ENCODE peak calls at places on chromosomes 11 and 22, in four cellular contexts. Q is esophagus muscularis mucosa; G is heart left ventricle; R is CD8-positive, alpha-beta T cell. P is an unnamed sample.
A peak's percentile ranks its signal among the peaks of the same experiment; 100 is the strongest.

GRCh38 chr11:30282289-30282631 is 40.6 kb upstream of the ARL14EP start:
- DNase-seq in Q (no peak), G (no peak), R (no peak), P (no peak)

GRCh38 chr22:19360862-19361261 is 69.3 kb upstream of the CLTCL1 start:
- DNase-seq in Q (peak; percentile 47), G (no peak), R (no peak), P (no peak)

GRCh38 chr11:35126000-35126878 is 12.7 kb upstream of the CD44 start:
- DNase-seq in Q (no peak), G (no peak), R (no peak), P (no peak)

GRCh38 chr11:114321621-114322257 is 25.5 kb downstream of the NNMT start:
- DNase-seq in Q (peak; percentile 79), G (no peak), R (no peak), P (no peak)

GRCh38 chr22:17269607-17270261 is 50.5 kb upstream of the ADA2 start:
- DNase-seq in Q (no peak), G (no peak), R (no peak), P (no peak)

GRCh38 chr11:125055107-125055715 is 7.9 kb upstream of the SLC37A2 start:
- DNase-seq in Q (no peak), G (no peak), R (no peak), P (no peak)

GRCh38 chr11:95697614-95698408 is 91.8 kb downstream of the FAM76B start:
- DNase-seq in Q (no peak), G (peak; percentile 22), R (no peak), P (no peak)

GRCh38 chr22:40518840-40519239 is 117.7 kb downstream of the MRTFA start:
- DNase-seq in Q (no peak), G (no peak), R (no peak), P (no peak)

GRCh38 chr11:22474621-22475020 is 136.4 kb downstream of the SLC17A6 start:
- DNase-seq in Q (no peak), G (no peak), R (no peak), P (no peak)

GRCh38 chr11:3616721-3617460 is 24.9 kb downstream of the ART5 start:
- DNase-seq in Q (no peak), G (no peak), R (no peak), P (no peak)

GRCh38 chr11:96227244-96227643 is 115.8 kb downstream of the MAML2 start:
- DNase-seq in Q (no peak), G (no peak), R (no peak), P (no peak)

GRCh38 chr11:58513747-58514367 is 6.0 kb upstream of the OR5B21 start:
- DNase-seq in Q (no peak), G (no peak), R (peak; percentile 23), P (no peak)

GRCh38 chr22:44057411-44057987 is 33.4 kb downstream of the PARVB start:
- DNase-seq in Q (no peak), G (peak; percentile 68), R (no peak), P (no peak)

GRCh38 chr11:130088217-130088616 is 18.5 kb downstream of the APLP2 start:
- DNase-seq in Q (no peak), G (no peak), R (no peak), P (no peak)

GRCh38 chr22:29128891-29129643 is 56.2 kb downstream of the KREMEN1 start:
- DNase-seq in Q (no peak), G (no peak), R (no peak), P (no peak)

GRCh38 chr11:125728969-125729368 is 17.1 kb upstream of the PATE1 start:
- DNase-seq in Q (no peak), G (no peak), R (no peak), P (no peak)

GRCh38 chr11:35539256-35539655 is 13.8 kb upstream of the PAMR1 start:
- DNase-seq in Q (no peak), G (no peak), R (no peak), P (no peak)

GRCh38 chr11:19428206-19429001 is 187.7 kb upstream of the E2F8 start:
- DNase-seq in Q (peak; percentile 24), G (no peak), R (no peak), P (no peak)
- TF ChIP-seq CTCF in Q (no peak), G (no peak), R (no peak), P (no peak)

GRCh38 chr11:98260983-98261382 is 759.8 kb upstream of the CNTN5 start:
- DNase-seq in Q (no peak), G (no peak), R (no peak), P (no peak)
- H3K9me3 ChIP-seq in Q (no peaks in the 10 kb centered on the region), G (no peaks in the 10 kb centered on the region), R (no peaks in the 10 kb centered on the region), P (no peaks in the 10 kb centered on the region)

GRCh38 chr22:30239421-30240405 is 6.8 kb downstream of the LIF start:
- DNase-seq in Q (no peak), G (no peak), R (no peak), P (no peak)
- H3K27ac ChIP-seq in Q (no peak overlapping the region), G (no peak overlapping the region), R (no peak overlapping the region), P (no peak overlapping the region)

GRCh38 chr22:49091917-49092545 is 735.6 kb downstream of the BRD1 start:
- DNase-seq in Q (no peak), G (no peak), R (no peak), P (no peak)
- TF ChIP-seq CTCF in Q (no peak), G (no peak), R (no peak), P (no peak)

GRCh38 chr11:55571828-55572227 is at the start of gene OR4C16:
- DNase-seq in Q (no peak), G (no peak), R (no peak), P (no peak)

GRCh38 chr11:55572548-55572947 is 620 bp downstream of the OR4C16 start:
- DNase-seq in Q (no peak), G (no peak), R (no peak), P (no peak)
- H3K9me3 ChIP-seq in Q (peaks cover 4% of the 10 kb centered on the region), G (no peaks in the 10 kb centered on the region), R (peaks cover 5% of the 10 kb centered on the region), P (peaks cover 17% of the 10 kb centered on the region)

GRCh38 chr22:31530816-31531180 is 34.5 kb downstream of the SFI1 start:
- DNase-seq in Q (no peak), G (no peak), R (no peak), P (no peak)
- H3K27ac ChIP-seq in Q (peak overlapping the region; percentile 56), G (no peak overlapping the region), R (no peak overlapping the region), P (no peak overlapping the region)

GRCh38 chr11:77113382-77114088 is 10.9 kb downstream of the OMP start:
- DNase-seq in Q (no peak), G (no peak), R (no peak), P (no peak)

GRCh38 chr11:77114089-77114463 is 11.4 kb downstream of the OMP start:
- DNase-seq in Q (no peak), G (no peak), R (no peak), P (no peak)

GRCh38 chr11:77115956-77116355 is 12.1 kb upstream of the MYO7A start:
- DNase-seq in Q (no peak), G (no peak), R (no peak), P (no peak)

GRCh38 chr11:77117485-77117884 is 10.6 kb upstream of the MYO7A start:
- DNase-seq in Q (no peak), G (no peak), R (no peak), P (no peak)

DNA sequence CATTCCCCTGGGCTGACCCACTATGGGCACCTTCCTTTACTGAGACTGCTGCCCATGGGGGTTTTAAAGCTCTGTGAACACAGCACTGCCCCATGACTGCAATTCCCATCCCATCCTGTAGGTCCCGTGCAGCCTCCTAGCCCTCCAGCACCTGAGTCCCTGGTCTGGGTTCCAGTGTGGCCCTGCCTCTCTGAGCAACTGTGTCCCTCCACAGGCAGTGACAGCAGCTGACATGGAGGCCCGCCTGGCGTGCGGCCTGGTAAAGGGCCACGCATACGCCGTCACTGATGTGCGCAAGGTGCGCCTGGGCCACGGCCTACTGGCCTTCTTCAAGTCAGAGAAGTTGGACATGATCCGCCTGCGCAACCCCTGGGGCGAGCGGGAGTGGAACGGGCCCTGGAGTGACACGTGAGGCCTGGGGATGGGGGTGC is 12.6 kb downstream of the OMP start:
- DNase-seq in Q (no peak), G (no peak), R (no peak), P (no peak)
- TF ChIP-seq CTCF in Q (no peak), G (no peak), R (no peak), P (no peak)

GRCh38 chr22:48478529-48479265 is 1349.0 kb downstream of the BRD1 start:
- DNase-seq in Q (no peak), G (no peak), R (no peak), P (no peak)

GRCh38 chr22:48475661-48476345 is 1351.9 kb downstream of the BRD1 start:
- DNase-seq in Q (no peak), G (no peak), R (no peak), P (no peak)

GRCh38 chr22:48476599-48476998 is 1351.1 kb downstream of the BRD1 start:
- DNase-seq in Q (no peak), G (no peak), R (no peak), P (no peak)

GRCh38 chr22:48478124-48478523 is 1349.5 kb downstream of the BRD1 start:
- DNase-seq in Q (no peak), G (no peak), R (no peak), P (no peak)

DNA sequence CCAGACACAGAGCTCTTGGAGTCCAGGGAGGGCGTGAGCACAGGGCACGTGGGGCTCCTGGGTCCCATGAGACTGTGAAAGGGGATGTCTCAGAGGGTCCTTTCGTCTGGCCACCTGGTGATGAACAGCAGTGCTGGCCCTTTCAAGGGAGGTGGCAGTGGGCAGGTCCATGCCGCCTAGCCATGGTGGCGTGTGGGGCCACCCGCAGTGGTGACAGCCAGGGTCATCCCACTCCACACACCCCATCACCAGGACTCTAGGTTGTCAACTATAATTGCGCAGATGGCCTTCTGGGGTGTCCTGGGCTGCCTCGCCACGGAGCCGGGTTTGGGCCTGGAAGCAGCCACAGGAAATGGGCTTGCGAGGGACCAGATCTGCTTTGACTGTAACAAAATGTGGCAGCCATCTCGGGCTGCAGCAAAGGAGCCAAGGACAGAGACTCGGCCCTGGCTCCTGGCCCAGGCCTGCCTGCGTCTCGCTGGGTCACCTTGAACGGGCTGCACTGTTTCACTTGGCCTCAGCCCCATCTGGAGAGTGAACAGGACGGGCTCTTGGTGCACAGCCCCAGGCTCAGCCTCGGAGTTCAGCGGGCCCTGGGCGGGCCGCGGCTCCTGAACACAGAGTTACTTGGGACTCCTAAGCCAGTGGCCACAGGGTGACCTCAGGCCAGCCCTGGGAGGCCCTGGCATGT is 1350.5 kb downstream of the BRD1 start:
- DNase-seq in Q (no peak), G (peak; percentile 41), R (no peak), P (no peak)
- H3K9me3 ChIP-seq in Q (no peaks in the 10 kb centered on the region), G (no peaks in the 10 kb centered on the region), R (no peaks in the 10 kb centered on the region), P (no peaks in the 10 kb centered on the region)

GRCh38 chr22:49935561-49935960 is 17.1 kb downstream of the CRELD2 start:
- DNase-seq in Q (no peak), G (no peak), R (no peak), P (no peak)
- H3K27ac ChIP-seq in Q (peak overlapping the region; percentile 93), G (peak overlapping the region; percentile 99), R (no peak overlapping the region), P (no peak overlapping the region)

DNA sequence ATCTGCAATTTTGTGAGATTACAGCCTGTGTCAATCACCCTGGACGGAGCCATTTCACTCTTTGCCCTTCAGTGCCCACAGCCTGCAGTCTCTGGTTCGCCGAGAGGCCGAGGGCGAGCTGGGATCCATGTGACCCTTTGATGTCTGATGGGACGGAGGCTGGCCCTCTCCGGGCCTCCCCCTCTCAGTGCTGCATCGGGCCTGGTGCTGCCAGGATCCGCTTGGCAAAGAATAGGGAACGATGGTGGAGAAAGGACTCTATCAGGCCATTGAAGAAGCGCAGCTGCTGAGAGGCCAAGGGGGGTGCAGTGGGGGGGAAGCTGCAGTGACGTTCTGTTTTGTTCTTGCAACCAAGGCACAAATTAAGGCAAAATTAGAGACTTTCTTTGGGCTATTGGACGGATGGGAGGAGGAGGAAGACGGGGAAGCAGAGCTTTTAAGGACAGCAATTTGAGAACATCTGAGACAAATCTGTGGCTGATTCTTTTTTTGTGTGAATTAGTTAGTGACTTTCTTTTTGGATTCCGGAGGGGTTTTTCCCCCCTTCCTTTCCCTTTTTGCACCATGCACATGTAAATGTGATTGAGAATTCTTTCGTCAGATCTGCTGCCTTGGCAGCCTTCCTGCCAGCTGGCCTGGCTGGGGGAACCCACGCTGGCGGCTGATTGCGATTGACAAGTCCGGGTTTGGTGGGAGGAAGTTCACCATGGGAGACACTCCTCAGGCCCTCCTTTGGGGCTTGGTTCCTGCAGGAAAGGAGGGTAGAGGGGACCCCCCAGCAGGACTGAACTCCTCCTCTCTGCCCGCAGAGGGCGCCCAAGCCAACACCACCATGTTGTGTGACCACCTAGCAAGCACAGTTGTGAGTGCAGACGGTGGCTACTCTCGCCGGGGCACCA is 214.5 kb downstream of the NTM start:
- DNase-seq in Q (no peak), G (no peak), R (no peak), P (no peak)
- TF ChIP-seq CTCF in Q (no peak), G (no peak), R (no peak), P (no peak)